ENCODE peak calls at places on chromosomes 3 and 15, in four cellular contexts. One of them, this sample, is unnamed.

GRCh38 chr3:188198760-188199327 is 44.9 kb downstream of the LPP start:
- DNase-seq in aorta: no peak
- DNase-seq in esophagus squamous epithelium: no peak
- DNase-seq in heart left ventricle: no peak
- DNase-seq in this sample: no peak

GRCh38 chr3:58241321-58242044 is 3.9 kb downstream of the ABHD6 start:
- DNase-seq in aorta: no peak
- DNase-seq in esophagus squamous epithelium: no peak
- DNase-seq in heart left ventricle: no peak
- DNase-seq in this sample: no peak

GRCh38 chr3:58021072-58021959 is 13.1 kb downstream of the FLNB start:
- DNase-seq in aorta: no peak
- DNase-seq in esophagus squamous epithelium: no peak
- DNase-seq in heart left ventricle: no peak
- DNase-seq in this sample: no peak

GRCh38 chr15:70152070-70152480 is 54.4 kb upstream of the TLE3 start:
- DNase-seq in aorta: peak; percentile 65
- DNase-seq in esophagus squamous epithelium: no peak
- DNase-seq in heart left ventricle: no peak
- DNase-seq in this sample: no peak

GRCh38 chr15:38652998-38653397 is 88.4 kb upstream of the RASGRP1 start:
- DNase-seq in aorta: no peak
- DNase-seq in esophagus squamous epithelium: no peak
- DNase-seq in heart left ventricle: no peak
- DNase-seq in this sample: peak; percentile 68

GRCh38 chr15:57580428-57580827 is 11.3 kb upstream of the MYZAP start:
- DNase-seq in aorta: no peak
- DNase-seq in esophagus squamous epithelium: no peak
- DNase-seq in heart left ventricle: no peak
- DNase-seq in this sample: no peak

GRCh38 chr3:32961189-32961715 is 9.8 kb downstream of the CCR4 start:
- DNase-seq in aorta: no peak
- DNase-seq in esophagus squamous epithelium: no peak
- DNase-seq in heart left ventricle: no peak
- DNase-seq in this sample: no peak

GRCh38 chr15:32134777-32135307 is 104.5 kb downstream of the CHRNA7 start:
- DNase-seq in aorta: no peak
- DNase-seq in esophagus squamous epithelium: no peak
- DNase-seq in heart left ventricle: no peak
- DNase-seq in this sample: no peak

GRCh38 chr3:120420360-120420759 is 30.4 kb downstream of the FSTL1 start:
- DNase-seq in aorta: no peak
- DNase-seq in esophagus squamous epithelium: no peak
- DNase-seq in heart left ventricle: no peak
- DNase-seq in this sample: no peak

GRCh38 chr3:159378391-159378790 is 576.5 kb downstream of the MFSD1 start:
- DNase-seq in aorta: no peak
- DNase-seq in esophagus squamous epithelium: no peak
- DNase-seq in heart left ventricle: no peak
- DNase-seq in this sample: no peak

GRCh38 chr3:57421336-57421735 is 122.8 kb downstream of the DNAH12 start:
- DNase-seq in aorta: no peak
- DNase-seq in esophagus squamous epithelium: no peak
- DNase-seq in heart left ventricle: no peak
- DNase-seq in this sample: no peak

GRCh38 chr3:183878071-183878470 is 6.6 kb downstream of the PARL start:
- DNase-seq in aorta: peak; percentile 60
- DNase-seq in esophagus squamous epithelium: no peak
- DNase-seq in heart left ventricle: no peak
- DNase-seq in this sample: no peak

GRCh38 chr3:165526367-165526766 is 310.9 kb downstream of the BCHE start:
- DNase-seq in aorta: no peak
- DNase-seq in esophagus squamous epithelium: no peak
- DNase-seq in heart left ventricle: no peak
- DNase-seq in this sample: no peak

GRCh38 chr15:45550436-45550835 is 27.9 kb upstream of the SLC30A4 start:
- DNase-seq in aorta: no peak
- DNase-seq in esophagus squamous epithelium: no peak
- DNase-seq in heart left ventricle: no peak
- DNase-seq in this sample: no peak

GRCh38 chr3:141294300-141294699 is 62.7 kb downstream of the PXYLP1 start:
- DNase-seq in aorta: no peak
- DNase-seq in esophagus squamous epithelium: no peak
- DNase-seq in heart left ventricle: no peak
- DNase-seq in this sample: no peak

GRCh38 chr15:63971427-63971805 is 74.9 kb downstream of the DAPK2 start:
- DNase-seq in aorta: no peak
- DNase-seq in esophagus squamous epithelium: no peak
- DNase-seq in heart left ventricle: no peak
- DNase-seq in this sample: peak; percentile 17

GRCh38 chr15:57541805-57542504 is 49.7 kb upstream of the MYZAP start:
- DNase-seq in aorta: peak; percentile 80
- DNase-seq in esophagus squamous epithelium: no peak
- DNase-seq in heart left ventricle: peak; percentile 72
- DNase-seq in this sample: no peak

GRCh38 chr15:35047528-35047927 is 37.6 kb downstream of the NANOGP8 start:
- DNase-seq in aorta: no peak
- DNase-seq in esophagus squamous epithelium: no peak
- DNase-seq in heart left ventricle: no peak
- DNase-seq in this sample: no peak

GRCh38 chr3:194137314-194138097 is 1.6 kb downstream of the HES1 start:
- DNase-seq in aorta: peak; percentile 78
- DNase-seq in esophagus squamous epithelium: no peak
- DNase-seq in heart left ventricle: peak; percentile 84
- DNase-seq in this sample: peak; percentile 16

GRCh38 chr15:35557012-35557411 is 11.0 kb upstream of the DPH6 start:
- DNase-seq in aorta: no peak
- DNase-seq in esophagus squamous epithelium: no peak
- DNase-seq in heart left ventricle: no peak
- DNase-seq in this sample: no peak

GRCh38 chr3:134326760-134327593 is 47.3 kb downstream of the AMOTL2 start:
- DNase-seq in aorta: no peak
- DNase-seq in esophagus squamous epithelium: no peak
- DNase-seq in heart left ventricle: no peak
- DNase-seq in this sample: no peak

GRCh38 chr3:193869221-193870201 is 266.4 kb upstream of the HES1 start:
- DNase-seq in aorta: peak; percentile 79
- DNase-seq in esophagus squamous epithelium: no peak
- DNase-seq in heart left ventricle: peak; percentile 74
- DNase-seq in this sample: no peak

GRCh38 chr3:21435871-21436270 is 315.1 kb downstream of the ZNF385D start:
- DNase-seq in aorta: no peak
- DNase-seq in esophagus squamous epithelium: no peak
- DNase-seq in heart left ventricle: no peak
- DNase-seq in this sample: no peak

GRCh38 chr3:149180057-149180573 is 41.5 kb downstream of the CP start:
- DNase-seq in aorta: peak; percentile 90
- DNase-seq in esophagus squamous epithelium: no peak
- DNase-seq in heart left ventricle: peak; percentile 61
- DNase-seq in this sample: no peak

GRCh38 chr3:23085256-23085655 is 117.9 kb upstream of the UBE2E2 start:
- DNase-seq in aorta: no peak
- DNase-seq in esophagus squamous epithelium: no peak
- DNase-seq in heart left ventricle: no peak
- DNase-seq in this sample: no peak

GRCh38 chr15:68765602-68766368 is 54.9 kb downstream of the ANP32A start:
- DNase-seq in aorta: no peak
- DNase-seq in esophagus squamous epithelium: no peak
- DNase-seq in heart left ventricle: no peak
- DNase-seq in this sample: no peak

GRCh38 chr15:75929799-75930565 is 26.3 kb downstream of the FBXO22 start:
- DNase-seq in aorta: no peak
- DNase-seq in esophagus squamous epithelium: no peak
- DNase-seq in heart left ventricle: no peak
- DNase-seq in this sample: no peak

GRCh38 chr3:101300073-101300472 is 20.3 kb downstream of the IMPG2 start:
- DNase-seq in aorta: no peak
- DNase-seq in esophagus squamous epithelium: no peak
- DNase-seq in heart left ventricle: no peak
- DNase-seq in this sample: no peak

GRCh38 chr3:133479895-133480669 is 80.2 kb downstream of the BFSP2 start:
- DNase-seq in aorta: no peak
- DNase-seq in esophagus squamous epithelium: no peak
- DNase-seq in heart left ventricle: no peak
- DNase-seq in this sample: no peak

GRCh38 chr3:111735271-111735758 is 123.8 kb upstream of the PHLDB2 start:
- DNase-seq in aorta: no peak
- DNase-seq in esophagus squamous epithelium: no peak
- DNase-seq in heart left ventricle: no peak
- DNase-seq in this sample: no peak

DNA sequence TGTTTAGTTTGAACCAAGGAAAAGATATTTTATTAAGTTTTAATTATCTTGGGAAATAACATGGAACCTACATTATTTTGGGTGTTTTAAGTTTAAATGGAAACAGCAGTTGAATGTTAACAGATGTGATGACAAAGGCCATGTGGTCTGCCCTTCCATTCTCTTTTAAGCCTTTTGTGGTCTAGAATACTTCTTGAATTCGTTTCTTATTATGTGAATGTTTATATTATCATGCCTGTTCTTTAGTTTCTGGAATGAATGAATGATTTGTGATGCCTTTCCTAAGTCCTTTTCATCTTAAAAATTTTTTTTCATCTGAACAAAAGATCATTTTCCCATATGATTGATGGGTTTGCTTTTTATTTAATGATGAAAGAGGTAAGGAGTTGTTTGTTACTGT is 44.6 kb downstream of the SNRK start:
- DNase-seq in aorta: no peak
- DNase-seq in esophagus squamous epithelium: no peak
- DNase-seq in heart left ventricle: no peak
- DNase-seq in this sample: no peak
- H3K27ac ChIP-seq in aorta: no peak overlapping the region
- H3K27ac ChIP-seq in esophagus squamous epithelium: no peak overlapping the region
- H3K27ac ChIP-seq in heart left ventricle: no peak overlapping the region
- H3K27ac ChIP-seq in this sample: no peak overlapping the region

GRCh38 chr15:41870689-41871081 is 23.2 kb downstream of the SPTBN5 start:
- DNase-seq in aorta: no peak
- DNase-seq in esophagus squamous epithelium: no peak
- DNase-seq in heart left ventricle: no peak
- DNase-seq in this sample: peak; percentile 29

GRCh38 chr15:41869770-41870688 is 23.8 kb downstream of the SPTBN5 start:
- DNase-seq in aorta: no peak
- DNase-seq in esophagus squamous epithelium: no peak
- DNase-seq in heart left ventricle: no peak
- DNase-seq in this sample: no peak

GRCh38 chr15:41866263-41866703 is 27.6 kb downstream of the SPTBN5 start:
- DNase-seq in aorta: no peak
- DNase-seq in esophagus squamous epithelium: no peak
- DNase-seq in heart left ventricle: no peak
- DNase-seq in this sample: no peak

GRCh38 chr15:41866872-41867579 is 26.8 kb downstream of the SPTBN5 start:
- DNase-seq in aorta: no peak
- DNase-seq in esophagus squamous epithelium: no peak
- DNase-seq in heart left ventricle: no peak
- DNase-seq in this sample: no peak

GRCh38 chr15:41868321-41868720 is 25.5 kb downstream of the SPTBN5 start:
- DNase-seq in aorta: no peak
- DNase-seq in esophagus squamous epithelium: no peak
- DNase-seq in heart left ventricle: no peak
- DNase-seq in this sample: no peak
- H3K4me1 ChIP-seq in aorta: no peaks in the 10 kb centered on the region
- H3K4me1 ChIP-seq in esophagus squamous epithelium: peaks cover 17% of the 10 kb centered on the region
- H3K4me1 ChIP-seq in heart left ventricle: no peaks in the 10 kb centered on the region
- H3K4me1 ChIP-seq in this sample: peaks cover 6% of the 10 kb centered on the region

DNA sequence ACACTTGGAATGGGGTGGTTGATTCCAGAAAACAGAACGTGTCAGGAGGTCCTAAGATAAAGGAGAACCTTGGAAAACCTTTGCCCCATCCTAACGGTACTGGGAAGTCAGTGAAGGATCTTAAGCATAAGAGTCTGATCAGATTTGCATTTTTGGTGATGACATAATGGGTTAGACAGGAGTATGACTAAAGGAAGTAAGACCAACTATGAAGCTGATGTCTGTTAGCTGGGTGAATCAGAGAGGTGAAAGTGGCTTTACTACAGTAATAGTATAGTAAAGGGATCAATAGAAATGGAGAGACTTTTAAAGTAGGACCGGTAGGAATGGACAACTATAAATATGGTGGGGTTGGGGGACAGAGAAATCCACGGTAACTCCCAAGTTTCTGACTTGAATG is 12.6 kb downstream of the GTF2A2 start:
- DNase-seq in aorta: no peak
- DNase-seq in esophagus squamous epithelium: no peak
- DNase-seq in heart left ventricle: no peak
- DNase-seq in this sample: no peak
- H3K36me3 ChIP-seq in aorta: peaks cover 1% of the 10 kb centered on the region
- H3K36me3 ChIP-seq in esophagus squamous epithelium: no peaks in the 10 kb centered on the region
- H3K36me3 ChIP-seq in heart left ventricle: no peaks in the 10 kb centered on the region
- H3K36me3 ChIP-seq in this sample: peaks cover 43% of the 10 kb centered on the region

GRCh38 chr3:12974316-12974715 is 98.9 kb downstream of the IQSEC1 start:
- DNase-seq in aorta: no peak
- DNase-seq in esophagus squamous epithelium: no peak
- DNase-seq in heart left ventricle: peak; percentile 33
- DNase-seq in this sample: no peak

GRCh38 chr3:12972043-12972442 is 101.2 kb downstream of the IQSEC1 start:
- DNase-seq in aorta: no peak
- DNase-seq in esophagus squamous epithelium: no peak
- DNase-seq in heart left ventricle: no peak
- DNase-seq in this sample: no peak

GRCh38 chr3:12974819-12975218 is 98.4 kb downstream of the IQSEC1 start:
- DNase-seq in aorta: no peak
- DNase-seq in esophagus squamous epithelium: no peak
- DNase-seq in heart left ventricle: peak; percentile 64
- DNase-seq in this sample: no peak

GRCh38 chr3:12973827-12974226 is 99.4 kb downstream of the IQSEC1 start:
- DNase-seq in aorta: no peak
- DNase-seq in esophagus squamous epithelium: no peak
- DNase-seq in heart left ventricle: peak; percentile 12
- DNase-seq in this sample: no peak

DNA sequence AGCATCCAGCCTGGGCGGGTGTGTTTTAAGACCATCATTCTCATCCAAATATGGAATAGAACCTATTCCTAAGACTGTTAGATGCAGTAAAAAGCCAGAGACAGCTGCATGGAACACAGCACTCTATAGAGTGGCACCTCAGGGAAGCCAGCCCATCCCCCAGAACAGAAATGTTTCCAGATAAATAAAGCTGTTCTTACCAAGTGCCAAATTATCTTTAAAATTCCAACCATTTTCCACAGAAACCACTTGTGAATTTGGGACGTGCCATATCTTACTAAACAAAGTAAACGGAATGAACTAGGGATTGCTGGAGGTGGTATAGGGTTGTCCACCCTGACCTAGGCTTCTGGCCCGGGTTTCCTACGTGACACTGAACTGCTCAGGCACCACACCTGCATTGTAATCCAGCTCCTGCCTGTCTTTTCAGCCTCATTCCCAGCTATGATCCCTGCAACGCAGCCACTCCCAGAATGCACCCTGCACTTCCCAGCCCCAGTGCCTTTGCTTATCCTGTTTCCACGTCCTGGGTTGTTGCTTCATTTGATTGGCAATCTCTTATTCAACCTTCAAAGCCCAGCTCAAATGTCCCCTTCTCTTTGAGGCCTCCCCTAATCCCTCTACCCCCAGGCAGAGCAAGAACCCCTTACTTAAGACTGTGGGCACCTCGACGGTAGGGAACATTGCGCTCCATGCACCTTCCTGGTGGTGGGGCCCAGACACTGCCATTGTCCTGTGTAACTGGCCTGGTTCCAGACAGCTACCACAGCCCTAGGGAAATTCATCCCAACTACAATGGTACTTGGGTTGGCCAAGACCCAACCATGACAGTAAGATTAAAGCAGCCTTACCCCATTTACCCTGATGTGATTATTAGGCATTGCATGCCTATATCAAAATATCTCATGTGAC is 100.2 kb downstream of the IQSEC1 start:
- DNase-seq in aorta: no peak
- DNase-seq in esophagus squamous epithelium: no peak
- DNase-seq in heart left ventricle: no peak
- DNase-seq in this sample: no peak
- H3K27ac ChIP-seq in aorta: no peak overlapping the region
- H3K27ac ChIP-seq in esophagus squamous epithelium: no peak overlapping the region
- H3K27ac ChIP-seq in heart left ventricle: no peak overlapping the region
- H3K27ac ChIP-seq in this sample: no peak overlapping the region